ENCODE peak calls at places on chromosomes 13 and 19, in nine cellular contexts. J is A549; Y is cardiac muscle cell; E is pancreas; D is GM20000; B is CD8-positive, alpha-beta T cell; Z is NB4; X is heart right ventricle; F is left lung. I is an unnamed sample.

GRCh38 chr13:33868343-33868994 is 50.5 kb downstream of the RFC3 start:
- DNase-seq in F (no peak), X (no peak), Y (no peak), Z (peak; percentile 7), D (no peak), E (no peak), J (no peak), B (no peak), I (no peak)

GRCh38 chr13:66751691-66752090 is 478.4 kb downstream of the PCDH9 start:
- DNase-seq in Y (no peak), J (no peak), E (no peak), X (no peak), B (no peak), D (no peak), F (no peak), Z (no peak), I (no peak)

GRCh38 chr13:91242652-91243051 is 104.8 kb upstream of the MIR17HG start:
- DNase-seq in B (no peak), Y (peak; percentile 6), F (no peak), X (no peak), Z (no peak), E (no peak), D (no peak), J (no peak), I (no peak)

GRCh38 chr19:39968789-39969188 is 2.2 kb upstream of the PSMC4 start:
- DNase-seq in Z (no peak), E (no peak), B (no peak), X (no peak), Y (no peak), F (no peak), J (no peak), D (no peak), I (no peak)

GRCh38 chr19:49249933-49250332 is 75.1 kb downstream of the SLC6A16 start:
- DNase-seq in E (no peak), F (no peak), Y (no peak), D (no peak), J (no peak), Z (no peak), X (no peak), B (no peak), I (no peak)

GRCh38 chr13:79307866-79308298 is 98.2 kb downstream of the RBM26 start:
- DNase-seq in X (no peak), Y (peak; percentile 26), Z (no peak), B (no peak), E (no peak), J (peak; percentile 1), F (no peak), D (no peak), I (no peak)

GRCh38 chr19:48806518-48806817 is 4.4 kb downstream of the BCAT2 start:
- DNase-seq in Y (no peak), X (peak; percentile 59), D (peak; percentile 76), Z (no peak), F (no peak), J (no peak), B (no peak), E (no peak), I (no peak)

GRCh38 chr19:1265611-1266115 is 3.5 kb upstream of the CIRBP start:
- DNase-seq in Z (peak; percentile 79), X (peak; percentile 63), J (peak; percentile 67), E (no peak), F (no peak), Y (peak; percentile 64), D (no peak), B (no peak), I (peak; percentile 33)

DNA sequence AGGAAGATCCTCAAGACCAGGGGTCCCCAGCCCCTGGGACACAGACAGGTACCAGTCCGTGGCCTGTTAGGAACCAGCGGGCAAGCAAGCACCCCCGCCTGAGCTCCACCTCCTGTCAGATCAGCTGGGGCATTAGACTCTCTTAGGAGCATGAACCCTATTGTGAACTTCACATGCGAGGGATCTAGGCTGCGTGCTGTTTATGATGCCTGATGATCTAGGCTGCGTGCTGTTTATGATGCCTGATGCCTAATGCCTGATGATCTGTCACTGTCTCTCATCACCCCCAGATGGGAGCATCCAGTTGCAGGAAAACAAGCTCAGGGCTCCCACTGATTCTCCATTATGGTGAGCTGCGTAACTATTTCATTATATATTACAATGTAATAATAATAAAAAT is 3.6 kb downstream of the RASGRP4 start:
- DNase-seq in X (no peak), Z (no peak), B (no peak), J (no peak), Y (no peak), E (no peak), D (no peak), F (no peak), I (no peak)
- TF ChIP-seq CTCF in X (no peak), Z (no peak), B (no peak), J (no peak), Y (no peak), E (no peak), D (no peak), F (no peak), I (no peak)

GRCh38 chr19:33437351-33438015 is 64.0 kb downstream of the CEBPG start:
- DNase-seq in E (peak; percentile 16), Z (no peak), J (no peak), X (no peak), B (no peak), D (no peak), Y (no peak), F (peak; percentile 20), I (no peak)

GRCh38 chr19:33438987-33439781 is 65.7 kb downstream of the CEBPG start:
- DNase-seq in B (no peak), J (no peak), Z (no peak), Y (no peak), X (no peak), F (peak; percentile 25), D (no peak), E (peak; percentile 47), I (no peak)

GRCh38 chr19:33436360-33437345 is 63.1 kb downstream of the CEBPG start:
- DNase-seq in F (peak; percentile 10), D (no peak), B (no peak), Z (no peak), E (peak; percentile 44), Y (no peak), J (no peak), X (no peak), I (no peak)

GRCh38 chr19:33440241-33440640 is 66.7 kb downstream of the CEBPG start:
- DNase-seq in D (no peak), X (no peak), Z (no peak), F (no peak), Y (no peak), E (peak; percentile 13), J (no peak), B (no peak), I (no peak)

GRCh38 chr19:33438016-33438671 is 64.6 kb downstream of the CEBPG start:
- DNase-seq in E (peak; percentile 47), D (no peak), F (peak; percentile 21), Y (peak; percentile 39), J (no peak), Z (no peak), B (no peak), X (peak; percentile 23), I (no peak)
- TF ChIP-seq CTCF in E (no peak), D (no peak), F (no peak), Y (peak; percentile 36), J (no peak), Z (peak; percentile 12), B (no peak), X (peak; percentile 38), I (no peak)

GRCh38 chr13:35884211-35884610 is 247.0 kb downstream of the DCLK1 start:
- DNase-seq in D (no peak), X (no peak), Z (no peak), B (no peak), J (no peak), E (no peak), Y (peak; percentile 14), F (no peak), I (no peak)

GRCh38 chr13:35879111-35879510 is 252.1 kb downstream of the DCLK1 start:
- DNase-seq in Z (no peak), D (no peak), F (no peak), J (no peak), Y (no peak), B (no peak), X (no peak), E (no peak), I (no peak)

GRCh38 chr13:35887028-35887666 is 244.0 kb downstream of the DCLK1 start:
- DNase-seq in B (no peak), E (no peak), X (no peak), D (no peak), Z (peak; percentile 25), Y (no peak), F (no peak), J (no peak), I (no peak)

GRCh38 chr13:35881360-35881759 is 249.8 kb downstream of the DCLK1 start:
- DNase-seq in J (no peak), F (no peak), B (no peak), D (no peak), Y (peak; percentile 43), Z (no peak), E (no peak), X (no peak), I (no peak)

DNA sequence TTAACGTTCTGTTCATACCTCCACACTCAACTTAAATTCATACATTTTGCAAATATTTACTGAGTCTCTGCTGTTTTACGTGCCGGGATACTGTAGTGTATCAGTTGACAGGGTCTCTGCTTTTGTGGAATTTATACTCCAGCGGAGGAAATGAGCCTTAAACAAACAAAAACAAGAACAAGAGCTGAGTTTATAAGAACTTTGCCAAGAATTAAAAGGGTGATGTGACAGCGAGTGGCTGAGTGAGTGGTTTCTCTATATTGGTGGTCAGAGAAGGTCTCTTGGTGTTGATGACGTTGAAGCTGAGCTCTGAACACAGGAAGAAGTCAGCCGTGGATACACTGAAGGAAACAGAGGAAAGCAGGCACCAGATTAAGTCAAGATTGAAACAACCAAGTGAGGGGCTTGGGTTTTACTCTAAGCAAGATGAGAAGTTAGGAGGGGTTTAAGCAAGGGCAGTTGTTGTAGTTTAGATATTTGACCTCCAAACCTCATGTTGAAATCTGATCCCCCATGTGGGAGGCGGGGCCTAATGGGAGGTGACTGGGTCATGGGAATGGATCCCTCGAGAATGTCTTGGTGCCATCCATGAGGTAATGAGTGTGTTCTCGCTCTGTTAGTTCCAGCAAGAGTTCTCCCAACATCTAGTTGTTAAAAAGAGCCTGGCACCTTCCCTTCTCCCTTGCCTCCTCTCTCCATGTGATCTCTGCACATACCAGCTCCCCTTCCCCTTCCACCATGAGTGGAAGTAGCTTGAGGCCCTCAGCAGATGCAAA is 248.3 kb downstream of the DCLK1 start:
- DNase-seq in Y (no peak), X (no peak), D (no peak), E (no peak), Z (no peak), J (no peak), F (no peak), B (no peak), I (no peak)
- TF ChIP-seq CTCF in Y (no peak), X (no peak), D (no peak), E (no peak), Z (no peak), J (no peak), F (no peak), B (no peak), I (no peak)

DNA sequence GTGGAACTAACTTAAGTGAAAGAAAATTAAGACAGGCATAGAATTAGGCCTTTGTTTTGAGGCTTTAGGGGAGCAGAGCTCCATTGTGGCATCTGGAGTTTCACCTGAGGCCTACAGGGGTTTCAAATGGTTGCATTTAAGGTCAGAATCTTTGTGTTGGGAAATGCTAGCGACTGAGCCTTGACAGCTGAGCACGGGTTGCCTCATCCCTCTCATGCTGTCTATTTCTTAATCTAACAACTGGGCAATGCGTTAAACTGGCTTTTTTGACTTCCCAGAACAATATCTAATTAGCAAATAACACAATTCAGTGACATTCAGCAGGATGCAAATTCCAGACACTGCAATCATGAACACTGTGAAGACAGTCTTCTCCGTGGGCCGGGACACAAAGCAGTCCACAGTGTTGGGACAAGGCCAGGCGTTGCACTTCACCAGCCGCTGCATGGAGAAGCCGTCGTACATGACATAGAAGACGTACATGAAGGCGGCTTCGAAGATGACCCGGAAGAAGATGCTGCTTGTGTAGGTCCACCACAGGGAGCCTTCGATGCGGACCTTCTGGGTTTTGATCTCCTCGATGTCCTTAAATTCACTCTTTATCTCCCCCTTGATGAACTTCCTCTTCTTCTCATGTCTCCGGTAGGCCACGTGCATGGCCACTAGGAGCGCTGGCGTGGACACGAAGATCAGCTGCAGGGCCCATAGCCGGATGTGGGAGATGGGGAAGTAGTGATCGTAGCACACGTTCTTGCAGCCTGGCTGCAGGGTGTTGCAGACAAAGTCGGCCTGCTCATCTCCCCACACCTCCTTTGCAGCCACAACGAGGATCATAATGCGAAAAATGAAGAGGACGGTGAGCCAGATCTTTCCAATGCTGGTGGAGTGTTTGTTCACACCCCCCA is 3.8 kb downstream of the GJB2 start:
- DNase-seq in J (peak; percentile 33), B (no peak), E (no peak), X (no peak), Z (peak; percentile 93), D (no peak), F (peak; percentile 69), Y (no peak), I (no peak)
- TF ChIP-seq CTCF in J (no peak), B (no peak), E (no peak), X (no peak), Z (peak; percentile 79), D (peak; percentile 35), F (no peak), Y (no peak), I (peak; percentile 32)